ENCODE peak calls at places on chromosomes 11 and 22, in six cellular contexts. G, T, A, E, Q and J are unnamed samples.

GRCh38 chr11:65065898-65066297 is 7.5 kb upstream of the NAALADL1 start:
- DNase-seq in G (no peak), T (no peak), A (no peak), E (no peak), Q (no peak), J (no peak)

GRCh38 chr11:44978961-44979331 is 28.3 kb upstream of the TP53I11 start:
- DNase-seq in G (no peak), T (peak; percentile 59), A (no peak), E (no peak), Q (no peak), J (peak; percentile 42)

GRCh38 chr22:45268958-45269844 is 15.5 kb upstream of the UPK3A start:
- DNase-seq in G (no peak), T (peak; percentile 98), A (peak; percentile 52), E (peak; percentile 86), Q (peak; percentile 92), J (no peak)

GRCh38 chr22:26708256-26709009 is 51.0 kb downstream of the MIAT start:
- DNase-seq in G (no peak), T (no peak), A (peak; percentile 24), E (no peak), Q (no peak), J (no peak)

GRCh38 chr22:42701694-42702093 is 19.0 kb downstream of the A4GALT start:
- DNase-seq in G (no peak), T (no peak), A (no peak), E (no peak), Q (no peak), J (no peak)

GRCh38 chr11:118171274-118172062 is 5.0 kb downstream of the SCN2B start:
- DNase-seq in G (no peak), T (peak; percentile 91), A (peak; percentile 48), E (peak; percentile 44), Q (peak; percentile 58), J (peak; percentile 75)

GRCh38 chr22:31952094-31952401 is 7.7 kb downstream of the YWHAH start:
- DNase-seq in G (no peak), T (no peak), A (no peak), E (no peak), Q (no peak), J (no peak)

GRCh38 chr11:110355011-110355744 is 58.8 kb upstream of the RDX start:
- DNase-seq in G (no peak), T (no peak), A (no peak), E (no peak), Q (no peak), J (no peak)

GRCh38 chr11:34161812-34162506 is 56.5 kb downstream of the NAT10 start:
- DNase-seq in G (no peak), T (no peak), A (peak; percentile 12), E (no peak), Q (no peak), J (no peak)

GRCh38 chr22:35506259-35506570 is 34.4 kb upstream of the RASD2 start:
- DNase-seq in G (no peak), T (no peak), A (peak; percentile 24), E (no peak), Q (no peak), J (no peak)

GRCh38 chr22:24506802-24507438 is 11.8 kb downstream of the UPB1 start:
- DNase-seq in G (no peak), T (no peak), A (peak; percentile 46), E (no peak), Q (no peak), J (no peak)

GRCh38 chr11:12829536-12830314 is 155.5 kb downstream of the TEAD1 start:
- DNase-seq in G (no peak), T (no peak), A (no peak), E (no peak), Q (no peak), J (no peak)

GRCh38 chr11:130897262-130898182 is 18.8 kb downstream of the SNX19 start:
- DNase-seq in G (peak; percentile 92), T (no peak), A (peak; percentile 97), E (peak; percentile 44), Q (no peak), J (no peak)

GRCh38 chr11:9574556-9574805 is 1.0 kb downstream of the WEE1 start:
- DNase-seq in G (no peak), T (peak; percentile 88), A (no peak), E (no peak), Q (no peak), J (no peak)

GRCh38 chr22:38248280-38248679 is 24.5 kb downstream of the TMEM184B start:
- DNase-seq in G (no peak), T (no peak), A (no peak), E (no peak), Q (no peak), J (no peak)

GRCh38 chr11:113873241-113873626 is 2.1 kb downstream of the USP28 start:
- DNase-seq in G (no peak), T (no peak), A (peak; percentile 3), E (no peak), Q (no peak), J (no peak)

GRCh38 chr22:31130873-31131272 is 8.1 kb downstream of the INPP5J start:
- DNase-seq in G (no peak), T (peak; percentile 39), A (no peak), E (no peak), Q (no peak), J (peak; percentile 12)

GRCh38 chr11:56906683-56907148 is 82.0 kb upstream of the OR5AK2 start:
- DNase-seq in G (no peak), T (no peak), A (no peak), E (no peak), Q (no peak), J (no peak)

GRCh38 chr11:65887723-65888162 is 528 bp downstream of the FIBP start:
- DNase-seq in G (no peak), T (no peak), A (peak; percentile 57), E (no peak), Q (no peak), J (no peak)

GRCh38 chr11:106133529-106133928 is 56.1 kb downstream of the AASDHPPT start:
- DNase-seq in G (no peak), T (no peak), A (peak; percentile 10), E (no peak), Q (no peak), J (no peak)

GRCh38 chr11:1488575-1489180 is 2.1 kb upstream of the MOB2 start:
- DNase-seq in G (no peak), T (peak; percentile 49), A (no peak), E (no peak), Q (no peak), J (peak; percentile 67)

GRCh38 chr11:123525511-123525918 is 95.4 kb downstream of the GRAMD1B start:
- DNase-seq in G (no peak), T (no peak), A (no peak), E (no peak), Q (no peak), J (no peak)

GRCh38 chr11:67996622-67997459 is 7.1 kb downstream of the UNC93B1 start:
- DNase-seq in G (no peak), T (peak; percentile 89), A (peak; percentile 17), E (peak; percentile 62), Q (no peak), J (no peak)

GRCh38 chr11:131880279-131880678 is 509.9 kb downstream of the NTM start:
- DNase-seq in G (no peak), T (no peak), A (no peak), E (no peak), Q (no peak), J (no peak)

GRCh38 chr11:123314972-123315371 is 115.1 kb upstream of the GRAMD1B start:
- DNase-seq in G (no peak), T (no peak), A (no peak), E (no peak), Q (no peak), J (no peak)

GRCh38 chr11:19743622-19744021 is 31.0 kb downstream of the NAV2 start:
- DNase-seq in G (no peak), T (no peak), A (no peak), E (no peak), Q (no peak), J (no peak)

GRCh38 chr11:67347964-67348749 is 5.2 kb downstream of the POLD4 start:
- DNase-seq in G (no peak), T (no peak), A (peak; percentile 61), E (no peak), Q (no peak), J (no peak)

GRCh38 chr11:61306221-61306620 is 11.1 kb upstream of the VWCE start:
- DNase-seq in G (no peak), T (no peak), A (no peak), E (no peak), Q (no peak), J (no peak)

GRCh38 chr11:2259897-2260451 is 10.4 kb downstream of the ASCL2 start:
- DNase-seq in G (no peak), T (no peak), A (no peak), E (no peak), Q (no peak), J (no peak)

GRCh38 chr22:49951678-49951985 is 8.9 kb upstream of the PIM3 start:
- DNase-seq in G (no peak), T (no peak), A (no peak), E (no peak), Q (no peak), J (no peak)

GRCh38 chr11:126464796-126465195 is 109.3 kb downstream of the ST3GAL4 start:
- DNase-seq in G (no peak), T (no peak), A (no peak), E (no peak), Q (no peak), J (no peak)

DNA sequence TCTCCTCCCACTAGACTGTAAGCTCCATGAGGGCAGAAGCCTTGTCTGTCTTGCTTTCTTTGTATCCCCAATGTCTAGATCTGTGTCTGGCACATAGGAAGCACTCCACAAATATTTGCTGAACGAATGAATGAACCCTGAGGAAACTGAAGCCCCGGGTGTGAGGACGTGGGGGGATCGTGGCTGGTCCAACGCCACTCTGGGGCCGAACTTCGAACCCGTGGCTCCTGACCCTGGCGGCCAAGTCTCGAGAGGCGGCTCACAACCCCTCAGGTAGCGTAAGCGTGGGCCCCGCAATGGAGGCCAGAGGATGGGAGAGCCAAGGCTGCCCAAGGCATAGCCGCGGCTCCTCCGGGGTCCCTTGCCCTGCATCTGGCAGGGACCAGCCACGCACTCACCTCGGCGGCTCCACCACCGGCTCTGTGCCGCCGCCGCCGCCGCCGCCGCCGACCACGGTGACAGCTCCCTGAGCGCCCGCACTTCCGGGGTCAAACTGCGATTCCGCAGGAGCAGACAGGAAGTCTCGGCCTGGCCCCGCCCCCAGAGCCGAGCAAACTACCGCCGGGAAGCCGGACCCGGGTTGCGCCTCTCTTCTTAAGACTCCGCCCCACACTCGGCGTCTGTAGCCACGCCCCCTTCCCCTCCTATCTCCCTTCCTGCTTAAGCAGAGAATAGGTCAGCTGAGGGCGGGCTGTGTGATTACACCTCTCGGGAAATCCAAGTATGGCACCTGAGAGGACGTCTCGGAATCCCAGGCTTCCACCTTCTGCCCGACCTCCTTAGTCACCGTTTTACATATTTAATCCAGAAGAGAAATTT is at the start of gene ASCC2:
- DNase-seq in G (peak; percentile 98), T (peak; percentile 100), A (peak; percentile 93), E (peak; percentile 99), Q (peak; percentile 99), J (peak; percentile 99)
- TF ChIP-seq CTCF in G (no peak), T (no peak), A (no peak), E (no peak), Q (no peak), J (peak; percentile 23)

GRCh38 chr22:29994027-29994715 is 86.1 kb upstream of the HORMAD2 start:
- DNase-seq in G (no peak), T (no peak), A (peak; percentile 79), E (no peak), Q (no peak), J (no peak)
- TF ChIP-seq CTCF in G (no peak), T (no peak), A (peak; percentile 28), E (no peak), Q (no peak), J (peak; percentile 68)

GRCh38 chr22:23282089-23282501 is 101.8 kb downstream of the BCR start:
- DNase-seq in G (peak; percentile 89), T (no peak), A (peak; percentile 59), E (peak; percentile 46), Q (no peak), J (no peak)
- TF ChIP-seq CTCF in G (no peak), T (peak; percentile 64), A (no peak), E (no peak), Q (peak; percentile 47), J (peak; percentile 72)

GRCh38 chr11:7512525-7513209 is 1.1 kb upstream of the PPFIBP2 start:
- DNase-seq in G (peak; percentile 40), T (peak; percentile 93), A (peak; percentile 43), E (peak; percentile 73), Q (peak; percentile 11), J (no peak)
- TF ChIP-seq CTCF in G (no peak), T (no peak), A (no peak), E (no peak), Q (no peak), J (no peak)